ENCODE peak calls at places on chromosomes 13 and 19, in nine cellular contexts. E is IMR-90, X is heart right ventricle, N is cardiac muscle cell, S is ovary, H is GM23338, B is fibroblast of lung, G is psoas muscle, V is left ventricle myocardium inferior. Q is an unnamed sample.
A peak's percentile ranks its signal among the peaks of the same experiment; 100 is the strongest.

GRCh38 chr13:105196052-105196451 is 1339.4 kb downstream of the EFNB2 start:
- DNase-seq in E (peak; percentile 58), X (no peak), N (no peak), S (no peak), H (peak; percentile 86), B (peak; percentile 39), G (no peak), V (no peak), Q (peak; percentile 94)

GRCh38 chr13:100987993-100988392 is 313.4 kb upstream of the TMTC4 start:
- DNase-seq in E (peak; percentile 26), X (no peak), N (peak; percentile 6), S (no peak), H (peak; percentile 48), B (no peak), G (no peak), V (no peak), Q (peak; percentile 41)

GRCh38 chr13:42660367-42660965 is 86.5 kb downstream of the TNFSF11 start:
- DNase-seq in E (peak; percentile 27), X (no peak), N (no peak), S (no peak), H (no peak), B (peak; percentile 52), G (no peak), V (no peak), Q (no peak)

GRCh38 chr19:52248256-52248655 is 21.1 kb upstream of the ZNF766 start:
- DNase-seq in E (peak; percentile 33), X (peak; percentile 31), N (peak; percentile 68), S (no peak), H (peak; percentile 83), B (peak; percentile 47), G (peak; percentile 43), V (peak; percentile 43), Q (peak; percentile 50)

GRCh38 chr19:31258211-31259052 is 90.8 kb downstream of the TSHZ3 start:
- DNase-seq in E (no peak), X (no peak), N (no peak), S (no peak), H (peak; percentile 16), B (no peak), G (no peak), V (no peak), Q (no peak)

GRCh38 chr19:35897706-35898451 is 2.5 kb downstream of the NFKBID start:
- DNase-seq in E (no peak), X (no peak), N (no peak), S (no peak), H (no peak), B (no peak), G (no peak), V (no peak), Q (no peak)

GRCh38 chr13:55432814-55433213 is 1707.9 kb upstream of the PRR20A start:
- DNase-seq in E (no peak), X (no peak), N (no peak), S (no peak), H (no peak), B (no peak), G (no peak), V (no peak), Q (no peak)

GRCh38 chr19:1481224-1481892 is 2.3 kb upstream of the C19orf25 start:
- DNase-seq in E (no peak), X (no peak), N (no peak), S (no peak), H (no peak), B (no peak), G (peak; percentile 13), V (no peak), Q (no peak)

GRCh38 chr13:113105032-113105993 is at the start of gene F7:
- DNase-seq in E (peak; percentile 45), X (no peak), N (no peak), S (no peak), H (no peak), B (no peak), G (no peak), V (no peak), Q (no peak)

GRCh38 chr19:48615145-48616040 is 517 bp upstream of the FAM83E start:
- DNase-seq in E (no peak), X (no peak), N (no peak), S (no peak), H (peak; percentile 93), B (no peak), G (no peak), V (no peak), Q (no peak)

GRCh38 chr19:47483800-47484690 is at the start of gene KPTN:
- DNase-seq in E (peak; percentile 90), X (peak; percentile 88), N (peak; percentile 94), S (peak; percentile 90), H (peak; percentile 96), B (peak; percentile 93), G (peak; percentile 91), V (peak; percentile 88), Q (peak; percentile 85)

GRCh38 chr19:48868196-48868886 is at the start of gene PLEKHA4:
- DNase-seq in E (peak; percentile 49), X (peak; percentile 81), N (no peak), S (peak; percentile 84), H (no peak), B (peak; percentile 50), G (peak; percentile 88), V (peak; percentile 86), Q (no peak)

GRCh38 chr19:49217382-49217781 is 59.8 kb downstream of the TRPM4 start:
- DNase-seq in E (peak; percentile 72), X (peak; percentile 50), N (peak; percentile 27), S (no peak), H (no peak), B (peak; percentile 70), G (peak; percentile 64), V (peak; percentile 52), Q (peak; percentile 27)

GRCh38 chr19:40519352-40520322 is 52.8 kb downstream of the SPTBN4 start:
- DNase-seq in E (peak; percentile 40), X (peak; percentile 33), N (no peak), S (no peak), H (peak; percentile 81), B (peak; percentile 45), G (no peak), V (no peak), Q (peak; percentile 10)

GRCh38 chr13:109333893-109334651 is 452.3 kb downstream of the IRS2 start:
- DNase-seq in E (no peak), X (no peak), N (no peak), S (no peak), H (no peak), B (no peak), G (no peak), V (no peak), Q (no peak)

GRCh38 chr13:96835591-96835990 is 158.7 kb downstream of the OXGR1 start:
- DNase-seq in E (no peak), X (no peak), N (no peak), S (no peak), H (no peak), B (no peak), G (no peak), V (no peak), Q (no peak)

GRCh38 chr13:100673831-100674362 is 698 bp downstream of the TMTC4 start:
- DNase-seq in E (peak; percentile 83), X (peak; percentile 71), N (no peak), S (peak; percentile 78), H (peak; percentile 43), B (peak; percentile 88), G (peak; percentile 58), V (peak; percentile 66), Q (peak; percentile 84)

GRCh38 chr19:34502582-34503545 is 21.3 kb downstream of the WTIP start:
- DNase-seq in E (peak; percentile 33), X (no peak), N (no peak), S (no peak), H (no peak), B (peak; percentile 39), G (no peak), V (peak; percentile 9), Q (no peak)

GRCh38 chr19:38726761-38727301 is 17.4 kb downstream of the CAPN12 start:
- DNase-seq in E (no peak), X (peak; percentile 16), N (no peak), S (no peak), H (no peak), B (no peak), G (no peak), V (peak; percentile 18), Q (no peak)
- H3K27ac ChIP-seq in E (no peak overlapping the region), X (peak overlapping the region; percentile 79), N (peak overlapping the region; percentile 51), S (no peak overlapping the region), H (no peak overlapping the region), B (no peak overlapping the region), G (no peak overlapping the region), V (peak overlapping the region; percentile 91), Q (no peak overlapping the region)

DNA sequence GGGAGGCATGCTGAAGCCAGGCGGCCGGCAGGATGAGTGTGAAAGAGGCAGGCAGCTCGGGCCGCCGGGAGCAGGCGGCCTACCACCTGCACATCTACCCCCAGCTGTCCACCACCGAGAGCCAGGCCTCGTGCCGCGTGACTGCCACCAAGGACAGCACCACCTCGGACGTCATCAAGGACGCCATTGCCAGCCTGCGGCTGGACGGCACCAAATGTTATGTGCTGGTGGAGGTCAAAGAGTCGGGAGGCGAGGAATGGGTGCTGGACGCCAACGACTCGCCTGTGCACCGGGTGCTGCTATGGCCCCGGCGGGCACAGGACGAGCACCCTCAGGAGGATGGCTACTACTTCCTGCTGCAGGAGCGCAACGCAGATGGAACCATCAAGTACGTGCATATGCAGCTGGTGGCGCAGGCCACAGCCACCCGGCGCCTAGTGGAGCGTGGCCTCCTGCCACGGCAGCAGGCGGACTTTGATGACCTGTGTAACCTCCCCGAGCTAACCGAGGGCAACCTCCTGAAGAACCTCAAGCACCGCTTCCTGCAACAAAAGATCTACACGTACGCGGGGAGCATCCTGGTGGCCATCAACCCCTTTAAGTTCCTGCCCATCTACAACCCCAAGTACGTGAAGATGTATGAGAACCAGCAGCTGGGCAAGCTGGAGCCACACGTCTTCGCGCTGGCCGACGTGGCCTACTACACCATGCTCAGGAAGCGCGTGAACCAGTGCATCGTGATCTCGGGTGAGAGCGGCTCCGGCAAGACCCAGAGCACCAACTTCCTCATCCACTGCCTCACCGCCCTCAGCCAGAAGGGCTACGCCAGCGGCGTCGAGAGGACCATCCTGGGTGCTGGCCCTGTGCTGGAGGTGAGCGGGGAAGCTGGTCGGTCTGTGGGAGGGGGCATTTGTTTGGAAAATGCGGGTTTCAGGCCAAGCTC is 26.4 kb downstream of the MYO9B start:
- DNase-seq in E (no peak), X (no peak), N (no peak), S (no peak), H (no peak), B (no peak), G (no peak), V (no peak), Q (no peak)
- H3K36me3 ChIP-seq in E (peaks cover 34% of the 10 kb centered on the region), X (peaks cover 17% of the 10 kb centered on the region), N (no peaks in the 10 kb centered on the region), S (no peaks in the 10 kb centered on the region), H (no peaks in the 10 kb centered on the region), B (peaks cover 20% of the 10 kb centered on the region), G (peaks cover 21% of the 10 kb centered on the region), V (peaks cover 31% of the 10 kb centered on the region), Q (peaks cover 33% of the 10 kb centered on the region)

DNA sequence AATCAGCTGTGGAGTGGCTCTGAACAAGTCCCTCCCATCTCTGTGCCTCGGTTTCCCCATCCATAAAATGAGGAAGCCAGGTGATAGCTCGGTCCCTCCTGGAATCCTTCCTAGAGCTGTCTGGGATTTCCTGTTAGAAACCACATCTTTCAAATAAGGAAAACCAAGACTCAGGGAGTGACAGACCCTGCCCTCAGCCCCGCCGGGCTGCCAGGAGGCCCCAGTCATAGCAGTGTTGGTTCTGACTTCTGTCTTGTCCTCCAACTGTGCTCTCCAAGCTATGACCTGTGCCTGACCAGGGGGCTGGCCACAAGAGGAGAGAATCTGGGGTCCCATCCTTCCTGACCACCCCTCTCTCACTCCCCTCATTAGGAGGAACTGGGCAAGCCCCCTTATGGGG is 1.1 kb upstream of the SHD start:
- DNase-seq in E (no peak), X (no peak), N (no peak), S (no peak), H (no peak), B (no peak), G (no peak), V (no peak), Q (no peak)
- H3K27me3 ChIP-seq in E (peaks cover 44% of the 10 kb centered on the region), X (peaks cover 59% of the 10 kb centered on the region), N (no peaks in the 10 kb centered on the region), S (no peaks in the 10 kb centered on the region), H (peaks cover 44% of the 10 kb centered on the region), B (peaks cover 19% of the 10 kb centered on the region), G (no peaks in the 10 kb centered on the region), V (peaks cover 59% of the 10 kb centered on the region), Q (peaks cover 37% of the 10 kb centered on the region)

GRCh38 chr13:57632276-57633140 is 964 bp downstream of the PCDH17 start:
- DNase-seq in E (no peak), X (peak; percentile 24), N (peak; percentile 53), S (peak; percentile 10), H (peak; percentile 65), B (peak; percentile 31), G (peak; percentile 12), V (no peak), Q (no peak)
- H3K27ac ChIP-seq in E (no peak overlapping the region), X (peak overlapping the region; percentile 87), N (no peak overlapping the region), S (no peak overlapping the region), H (no peak overlapping the region), B (no peak overlapping the region), G (peak overlapping the region; percentile 34), V (peak overlapping the region; percentile 86), Q (no peak overlapping the region)

Q was measured in brain microvascular endothelial cell.